ENCODE peak calls at places on chromosomes 1 and 21, in seven cellular contexts. One of them, this sample, is unnamed.

GRCh38 chr1:32208891-32209309 is at the start of gene DCDC2B:
- DNase-seq in dorsolateral prefrontal cortex: no peak
- DNase-seq in right lobe of liver: no peak
- DNase-seq in effector memory CD4-positive, alpha-beta T cell: no peak
- DNase-seq in RWPE1: peak; percentile 52
- DNase-seq in MM.1S: no peak
- DNase-seq in spleen: no peak
- DNase-seq in this sample: no peak

GRCh38 chr21:36589352-36589971 is 109.5 kb upstream of the SIM2 start:
- DNase-seq in dorsolateral prefrontal cortex: no peak
- DNase-seq in right lobe of liver: peak; percentile 86
- DNase-seq in effector memory CD4-positive, alpha-beta T cell: no peak
- DNase-seq in RWPE1: peak; percentile 5
- DNase-seq in MM.1S: peak; percentile 83
- DNase-seq in spleen: no peak
- DNase-seq in this sample: no peak

GRCh38 chr1:65991694-65992093 is 199.0 kb downstream of the PDE4B start:
- DNase-seq in dorsolateral prefrontal cortex: no peak
- DNase-seq in right lobe of liver: no peak
- DNase-seq in effector memory CD4-positive, alpha-beta T cell: no peak
- DNase-seq in RWPE1: no peak
- DNase-seq in MM.1S: no peak
- DNase-seq in spleen: no peak
- DNase-seq in this sample: no peak

GRCh38 chr1:41371630-41372599 is 10.7 kb downstream of the FOXO6 start:
- DNase-seq in dorsolateral prefrontal cortex: peak; percentile 45
- DNase-seq in right lobe of liver: no peak
- DNase-seq in effector memory CD4-positive, alpha-beta T cell: no peak
- DNase-seq in RWPE1: no peak
- DNase-seq in MM.1S: no peak
- DNase-seq in spleen: no peak
- DNase-seq in this sample: peak; percentile 18

GRCh38 chr1:161227196-161227871 is 1.5 kb downstream of the TOMM40L start:
- DNase-seq in dorsolateral prefrontal cortex: peak; percentile 71
- DNase-seq in right lobe of liver: peak; percentile 89
- DNase-seq in effector memory CD4-positive, alpha-beta T cell: peak; percentile 73
- DNase-seq in RWPE1: peak; percentile 67
- DNase-seq in MM.1S: peak; percentile 96
- DNase-seq in spleen: peak; percentile 94
- DNase-seq in this sample: peak; percentile 72

GRCh38 chr1:231359113-231359512 is 21.0 kb downstream of the SPRTN start:
- DNase-seq in dorsolateral prefrontal cortex: no peak
- DNase-seq in right lobe of liver: no peak
- DNase-seq in effector memory CD4-positive, alpha-beta T cell: no peak
- DNase-seq in RWPE1: no peak
- DNase-seq in MM.1S: no peak
- DNase-seq in spleen: no peak
- DNase-seq in this sample: no peak

GRCh38 chr1:29255134-29255666 is 18.9 kb downstream of the PTPRU start:
- DNase-seq in dorsolateral prefrontal cortex: no peak
- DNase-seq in right lobe of liver: no peak
- DNase-seq in effector memory CD4-positive, alpha-beta T cell: no peak
- DNase-seq in RWPE1: no peak
- DNase-seq in MM.1S: no peak
- DNase-seq in spleen: peak; percentile 34
- DNase-seq in this sample: no peak

GRCh38 chr1:168112673-168113305 is 23.9 kb downstream of the GPR161 start:
- DNase-seq in dorsolateral prefrontal cortex: no peak
- DNase-seq in right lobe of liver: no peak
- DNase-seq in effector memory CD4-positive, alpha-beta T cell: no peak
- DNase-seq in RWPE1: peak; percentile 96
- DNase-seq in MM.1S: peak; percentile 39
- DNase-seq in spleen: no peak
- DNase-seq in this sample: no peak

GRCh38 chr1:61654067-61654466 is 70.9 kb downstream of the TM2D1 start:
- DNase-seq in dorsolateral prefrontal cortex: no peak
- DNase-seq in right lobe of liver: no peak
- DNase-seq in effector memory CD4-positive, alpha-beta T cell: no peak
- DNase-seq in RWPE1: no peak
- DNase-seq in MM.1S: no peak
- DNase-seq in spleen: no peak
- DNase-seq in this sample: no peak

GRCh38 chr1:59900640-59901039 is 25.9 kb downstream of the CYP2J2 start:
- DNase-seq in dorsolateral prefrontal cortex: no peak
- DNase-seq in right lobe of liver: no peak
- DNase-seq in effector memory CD4-positive, alpha-beta T cell: no peak
- DNase-seq in RWPE1: no peak
- DNase-seq in MM.1S: no peak
- DNase-seq in spleen: no peak
- DNase-seq in this sample: no peak

GRCh38 chr1:52603301-52603675 is 1.1 kb downstream of the GPX7 start:
- DNase-seq in dorsolateral prefrontal cortex: no peak
- DNase-seq in right lobe of liver: no peak
- DNase-seq in effector memory CD4-positive, alpha-beta T cell: no peak
- DNase-seq in RWPE1: no peak
- DNase-seq in MM.1S: no peak
- DNase-seq in spleen: no peak
- DNase-seq in this sample: no peak

GRCh38 chr1:101992816-101993575 is 3.7 kb downstream of the OLFM3 start:
- DNase-seq in dorsolateral prefrontal cortex: no peak
- DNase-seq in right lobe of liver: no peak
- DNase-seq in effector memory CD4-positive, alpha-beta T cell: no peak
- DNase-seq in RWPE1: no peak
- DNase-seq in MM.1S: no peak
- DNase-seq in spleen: no peak
- DNase-seq in this sample: no peak

GRCh38 chr1:177898377-177898648 is 71.5 kb downstream of the SEC16B start:
- DNase-seq in dorsolateral prefrontal cortex: no peak
- DNase-seq in right lobe of liver: no peak
- DNase-seq in effector memory CD4-positive, alpha-beta T cell: no peak
- DNase-seq in RWPE1: no peak
- DNase-seq in MM.1S: no peak
- DNase-seq in spleen: no peak
- DNase-seq in this sample: no peak

GRCh38 chr1:241161188-241161689 is 195.8 kb downstream of the RGS7 start:
- DNase-seq in dorsolateral prefrontal cortex: no peak
- DNase-seq in right lobe of liver: no peak
- DNase-seq in effector memory CD4-positive, alpha-beta T cell: no peak
- DNase-seq in RWPE1: no peak
- DNase-seq in MM.1S: no peak
- DNase-seq in spleen: no peak
- DNase-seq in this sample: no peak

GRCh38 chr1:54407957-54408700 is 1.9 kb upstream of the SSBP3 start:
- DNase-seq in dorsolateral prefrontal cortex: no peak
- DNase-seq in right lobe of liver: no peak
- DNase-seq in effector memory CD4-positive, alpha-beta T cell: no peak
- DNase-seq in RWPE1: peak; percentile 83
- DNase-seq in MM.1S: peak; percentile 10
- DNase-seq in spleen: no peak
- DNase-seq in this sample: no peak

GRCh38 chr1:243315933-243316332 is 60.1 kb downstream of the SDCCAG8 start:
- DNase-seq in dorsolateral prefrontal cortex: no peak
- DNase-seq in right lobe of liver: no peak
- DNase-seq in effector memory CD4-positive, alpha-beta T cell: no peak
- DNase-seq in RWPE1: no peak
- DNase-seq in MM.1S: no peak
- DNase-seq in spleen: no peak
- DNase-seq in this sample: no peak

GRCh38 chr1:243315455-243315854 is 59.6 kb downstream of the SDCCAG8 start:
- DNase-seq in dorsolateral prefrontal cortex: no peak
- DNase-seq in right lobe of liver: no peak
- DNase-seq in effector memory CD4-positive, alpha-beta T cell: no peak
- DNase-seq in RWPE1: no peak
- DNase-seq in MM.1S: peak; percentile 27
- DNase-seq in spleen: no peak
- DNase-seq in this sample: no peak

GRCh38 chr1:243313635-243314536 is 58.0 kb downstream of the SDCCAG8 start:
- DNase-seq in dorsolateral prefrontal cortex: no peak
- DNase-seq in right lobe of liver: no peak
- DNase-seq in effector memory CD4-positive, alpha-beta T cell: no peak
- DNase-seq in RWPE1: no peak
- DNase-seq in MM.1S: peak; percentile 47
- DNase-seq in spleen: no peak
- DNase-seq in this sample: no peak

GRCh38 chr1:243311809-243312208 is 56.0 kb downstream of the SDCCAG8 start:
- DNase-seq in dorsolateral prefrontal cortex: no peak
- DNase-seq in right lobe of liver: no peak
- DNase-seq in effector memory CD4-positive, alpha-beta T cell: no peak
- DNase-seq in RWPE1: no peak
- DNase-seq in MM.1S: no peak
- DNase-seq in spleen: no peak
- DNase-seq in this sample: no peak

GRCh38 chr1:243312962-243313634 is 57.3 kb downstream of the SDCCAG8 start:
- DNase-seq in dorsolateral prefrontal cortex: no peak
- DNase-seq in right lobe of liver: no peak
- DNase-seq in effector memory CD4-positive, alpha-beta T cell: no peak
- DNase-seq in RWPE1: no peak
- DNase-seq in MM.1S: no peak
- DNase-seq in spleen: no peak
- DNase-seq in this sample: no peak
- H3K27ac ChIP-seq in dorsolateral prefrontal cortex: peak overlapping the region; percentile 71
- H3K27ac ChIP-seq in right lobe of liver: no peak overlapping the region
- H3K27ac ChIP-seq in effector memory CD4-positive, alpha-beta T cell: no peak overlapping the region
- H3K27ac ChIP-seq in RWPE1: no peak overlapping the region
- H3K27ac ChIP-seq in MM.1S: peak overlapping the region; percentile 42
- H3K27ac ChIP-seq in spleen: peak overlapping the region; percentile 15
- H3K27ac ChIP-seq in this sample: no peak overlapping the region

GRCh38 chr1:200506471-200506870 is 96.6 kb upstream of the ZNF281 start:
- DNase-seq in dorsolateral prefrontal cortex: no peak
- DNase-seq in right lobe of liver: no peak
- DNase-seq in effector memory CD4-positive, alpha-beta T cell: no peak
- DNase-seq in RWPE1: no peak
- DNase-seq in MM.1S: no peak
- DNase-seq in spleen: no peak
- DNase-seq in this sample: no peak

GRCh38 chr1:200510228-200510623 is 100.4 kb upstream of the ZNF281 start:
- DNase-seq in dorsolateral prefrontal cortex: no peak
- DNase-seq in right lobe of liver: peak; percentile 78
- DNase-seq in effector memory CD4-positive, alpha-beta T cell: peak; percentile 23
- DNase-seq in RWPE1: peak; percentile 93
- DNase-seq in MM.1S: peak; percentile 88
- DNase-seq in spleen: no peak
- DNase-seq in this sample: peak; percentile 88

GRCh38 chr1:200512191-200512590 is 102.4 kb upstream of the ZNF281 start:
- DNase-seq in dorsolateral prefrontal cortex: no peak
- DNase-seq in right lobe of liver: no peak
- DNase-seq in effector memory CD4-positive, alpha-beta T cell: no peak
- DNase-seq in RWPE1: peak; percentile 66
- DNase-seq in MM.1S: no peak
- DNase-seq in spleen: no peak
- DNase-seq in this sample: no peak
- H3K27ac ChIP-seq in dorsolateral prefrontal cortex: peak overlapping the region; percentile 53
- H3K27ac ChIP-seq in right lobe of liver: no peak overlapping the region
- H3K27ac ChIP-seq in effector memory CD4-positive, alpha-beta T cell: no peak overlapping the region
- H3K27ac ChIP-seq in RWPE1: no peak overlapping the region
- H3K27ac ChIP-seq in MM.1S: no peak overlapping the region
- H3K27ac ChIP-seq in spleen: no peak overlapping the region
- H3K27ac ChIP-seq in this sample: no peak overlapping the region

GRCh38 chr1:21517161-21517589 is 8.0 kb downstream of the ALPL start:
- DNase-seq in dorsolateral prefrontal cortex: no peak
- DNase-seq in right lobe of liver: no peak
- DNase-seq in effector memory CD4-positive, alpha-beta T cell: no peak
- DNase-seq in RWPE1: no peak
- DNase-seq in MM.1S: no peak
- DNase-seq in spleen: no peak
- DNase-seq in this sample: no peak
- H3K27ac ChIP-seq in dorsolateral prefrontal cortex: no peak overlapping the region
- H3K27ac ChIP-seq in right lobe of liver: peak overlapping the region; percentile 58
- H3K27ac ChIP-seq in effector memory CD4-positive, alpha-beta T cell: no peak overlapping the region
- H3K27ac ChIP-seq in RWPE1: no peak overlapping the region
- H3K27ac ChIP-seq in MM.1S: no peak overlapping the region
- H3K27ac ChIP-seq in spleen: no peak overlapping the region
- H3K27ac ChIP-seq in this sample: no peak overlapping the region

GRCh38 chr1:12338793-12339192 is 109.0 kb downstream of the VPS13D start:
- DNase-seq in dorsolateral prefrontal cortex: no peak
- DNase-seq in right lobe of liver: no peak
- DNase-seq in effector memory CD4-positive, alpha-beta T cell: no peak
- DNase-seq in RWPE1: no peak
- DNase-seq in MM.1S: no peak
- DNase-seq in spleen: no peak
- DNase-seq in this sample: no peak

GRCh38 chr1:12341667-12342066 is 111.8 kb downstream of the VPS13D start:
- DNase-seq in dorsolateral prefrontal cortex: no peak
- DNase-seq in right lobe of liver: no peak
- DNase-seq in effector memory CD4-positive, alpha-beta T cell: no peak
- DNase-seq in RWPE1: no peak
- DNase-seq in MM.1S: no peak
- DNase-seq in spleen: no peak
- DNase-seq in this sample: no peak

GRCh38 chr1:12339410-12339809 is 109.6 kb downstream of the VPS13D start:
- DNase-seq in dorsolateral prefrontal cortex: no peak
- DNase-seq in right lobe of liver: peak; percentile 53
- DNase-seq in effector memory CD4-positive, alpha-beta T cell: no peak
- DNase-seq in RWPE1: no peak
- DNase-seq in MM.1S: no peak
- DNase-seq in spleen: no peak
- DNase-seq in this sample: no peak

GRCh38 chr1:12338017-12338416 is 108.2 kb downstream of the VPS13D start:
- DNase-seq in dorsolateral prefrontal cortex: no peak
- DNase-seq in right lobe of liver: no peak
- DNase-seq in effector memory CD4-positive, alpha-beta T cell: no peak
- DNase-seq in RWPE1: no peak
- DNase-seq in MM.1S: no peak
- DNase-seq in spleen: no peak
- DNase-seq in this sample: no peak

DNA sequence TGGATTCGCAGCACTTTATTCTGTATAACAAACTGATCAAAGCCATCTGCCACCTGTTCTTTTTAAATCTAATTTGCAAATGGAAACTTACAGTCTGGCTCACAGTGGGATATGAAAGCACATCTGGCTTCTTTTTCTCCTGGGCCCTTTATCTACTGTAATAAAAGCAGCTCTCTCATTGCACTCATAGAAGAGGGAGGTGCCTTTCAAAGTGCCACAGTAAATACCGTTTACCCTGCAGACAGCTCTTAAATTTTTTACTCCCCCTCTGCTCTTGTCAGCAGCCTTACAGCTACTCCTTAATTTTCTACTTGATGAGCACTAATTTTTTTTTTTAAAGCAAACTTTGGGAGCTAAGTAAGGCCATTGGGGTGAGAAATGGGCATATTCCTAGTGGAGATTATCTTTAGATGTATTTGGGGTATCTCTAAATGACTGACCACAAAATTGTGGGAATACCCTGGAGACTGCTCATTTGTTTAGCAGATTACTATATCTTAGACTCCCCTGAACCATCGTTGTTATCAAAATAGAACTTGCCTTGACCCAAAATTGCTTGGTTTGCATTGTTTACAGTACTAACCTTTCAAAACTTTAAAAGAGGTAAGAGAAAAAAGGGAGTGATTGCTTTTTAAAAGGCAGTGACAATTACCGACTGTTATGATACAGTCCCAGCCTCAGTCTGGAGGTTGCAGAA is 110.2 kb downstream of the VPS13D start:
- DNase-seq in dorsolateral prefrontal cortex: no peak
- DNase-seq in right lobe of liver: no peak
- DNase-seq in effector memory CD4-positive, alpha-beta T cell: no peak
- DNase-seq in RWPE1: no peak
- DNase-seq in MM.1S: no peak
- DNase-seq in spleen: no peak
- DNase-seq in this sample: no peak
- H3K27ac ChIP-seq in dorsolateral prefrontal cortex: peak overlapping the region; percentile 57
- H3K27ac ChIP-seq in right lobe of liver: no peak overlapping the region
- H3K27ac ChIP-seq in effector memory CD4-positive, alpha-beta T cell: no peak overlapping the region
- H3K27ac ChIP-seq in RWPE1: no peak overlapping the region
- H3K27ac ChIP-seq in MM.1S: no peak overlapping the region
- H3K27ac ChIP-seq in spleen: no peak overlapping the region
- H3K27ac ChIP-seq in this sample: no peak overlapping the region

This sample was measured in tibial nerve.